ENCODE peak calls at places on chromosomes 12 and 14, in four cellular contexts. M, S, G and X are unnamed samples.
A peak's percentile ranks its signal among the peaks of the same experiment; 100 is the strongest.

GRCh38 chr12:89470741-89471504 is 53.7 kb downstream of the GALNT4 start:
- DNase-seq in M (no peak), S (no peak), G (no peak), X (no peak)

GRCh38 chr14:74940956-74941565 is 14.3 kb downstream of the PGF start:
- DNase-seq in M (no peak), S (no peak), G (no peak), X (peak; percentile 70)

GRCh38 chr14:71117839-71118743 is 210.8 kb downstream of the PCNX1 start:
- DNase-seq in M (no peak), S (no peak), G (no peak), X (no peak)

GRCh38 chr14:36976571-36977023 is 195.8 kb downstream of the SLC25A21 start:
- DNase-seq in M (no peak), S (no peak), G (peak; percentile 56), X (no peak)

GRCh38 chr12:46963977-46964376 is 115.4 kb upstream of the PCED1B start:
- DNase-seq in M (no peak), S (peak; percentile 79), G (no peak), X (no peak)

GRCh38 chr12:78081590-78082314 is 251.1 kb downstream of the NAV3 start:
- DNase-seq in M (no peak), S (no peak), G (no peak), X (no peak)

GRCh38 chr12:56104815-56105476 is 587 bp downstream of the PA2G4 start:
- DNase-seq in M (no peak), S (peak; percentile 55), G (no peak), X (peak; percentile 90)

GRCh38 chr12:93563807-93564538 is 8.5 kb upstream of the SOCS2 start:
- DNase-seq in M (no peak), S (no peak), G (peak; percentile 72), X (no peak)

GRCh38 chr14:20564501-20564997 is 3.7 kb upstream of the RNASE9 start:
- DNase-seq in M (no peak), S (no peak), G (peak; percentile 50), X (no peak)
- H3K4me1 ChIP-seq in M (no peaks in the 10 kb centered on the region), S (no peaks in the 10 kb centered on the region), G (peaks cover 7% of the 10 kb centered on the region), X (no peaks in the 10 kb centered on the region)

DNA sequence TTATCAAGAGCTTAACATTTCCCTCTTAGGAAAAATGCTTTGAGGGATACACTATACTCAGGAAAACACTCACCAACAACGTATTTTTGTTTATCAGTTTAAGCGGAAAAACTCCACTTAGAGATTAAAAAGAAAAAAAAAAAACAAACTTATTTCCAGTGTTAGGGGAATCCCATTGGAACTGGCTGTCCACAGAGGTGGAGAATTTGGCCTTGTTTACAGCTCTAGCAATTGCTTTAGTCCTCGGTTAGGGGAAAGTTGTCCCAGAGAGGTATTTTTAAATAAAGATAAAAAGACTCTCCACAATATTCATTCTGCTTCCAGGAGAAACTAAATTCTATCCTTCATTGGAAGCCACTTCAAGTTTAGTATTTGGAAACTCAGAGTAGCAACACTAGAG is 21.6 kb upstream of the BMP4 start:
- DNase-seq in M (no peak), S (no peak), G (no peak), X (no peak)
- H3K4me1 ChIP-seq in M (no peaks in the 10 kb centered on the region), S (peaks cover 15% of the 10 kb centered on the region), G (no peaks in the 10 kb centered on the region), X (no peaks in the 10 kb centered on the region)

DNA sequence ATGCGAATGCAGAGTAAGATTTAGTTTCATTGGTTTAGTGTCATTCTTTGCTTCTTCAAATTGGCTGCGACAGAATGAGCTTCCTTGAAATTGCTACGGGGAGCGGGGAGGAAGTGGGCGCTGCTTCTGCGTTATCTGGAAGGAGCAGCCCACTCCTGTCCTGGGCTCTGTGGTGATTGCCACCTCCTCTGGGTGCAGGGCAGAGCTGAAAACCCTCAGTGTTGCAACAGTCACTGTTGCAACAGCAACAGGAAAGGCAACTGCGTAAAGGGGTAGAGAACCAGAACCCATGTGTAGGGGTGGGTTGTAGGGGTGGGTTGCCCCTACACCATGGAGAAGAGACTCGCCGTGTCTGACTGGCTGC is 57.7 kb downstream of the MAX start:
- DNase-seq in M (peak; percentile 77), S (no peak), G (no peak), X (no peak)
- H3K4me1 ChIP-seq in M (peaks cover 12% of the 10 kb centered on the region), S (no peaks in the 10 kb centered on the region), G (no peaks in the 10 kb centered on the region), X (no peaks in the 10 kb centered on the region)

DNA sequence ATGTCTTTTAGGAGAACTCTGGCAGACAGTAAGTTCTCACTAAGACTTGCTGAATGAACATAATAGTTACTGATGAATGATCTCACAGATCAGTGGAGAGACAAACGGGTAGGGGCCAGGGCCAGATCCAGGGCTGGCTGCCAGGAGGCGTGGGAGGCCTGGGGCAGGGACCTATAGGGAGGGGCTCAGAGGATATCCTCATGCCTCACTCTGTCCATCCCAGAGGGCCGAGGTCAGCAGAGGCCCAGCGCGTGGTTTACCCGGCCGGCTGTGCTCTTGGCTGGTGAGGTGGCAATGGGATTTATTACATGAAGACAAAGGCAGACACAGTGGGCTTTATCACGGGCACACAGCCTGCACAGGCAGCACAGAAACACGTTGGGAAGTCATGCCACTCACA is 85.4 kb downstream of the CHGA start:
- DNase-seq in M (no peak), S (peak; percentile 74), G (no peak), X (no peak)
- H3K4me1 ChIP-seq in M (peaks cover 34% of the 10 kb centered on the region), S (peaks cover 31% of the 10 kb centered on the region), G (peaks cover 2% of the 10 kb centered on the region), X (peaks cover 25% of the 10 kb centered on the region)

GRCh38 chr14:101197595-101198397 is 294.3 kb upstream of the RTL1 start:
- DNase-seq in M (peak; percentile 49), S (peak; percentile 11), G (peak; percentile 24), X (peak; percentile 48)
- H3K4me1 ChIP-seq in M (no peaks in the 10 kb centered on the region), S (no peaks in the 10 kb centered on the region), G (no peaks in the 10 kb centered on the region), X (no peaks in the 10 kb centered on the region)

DNA sequence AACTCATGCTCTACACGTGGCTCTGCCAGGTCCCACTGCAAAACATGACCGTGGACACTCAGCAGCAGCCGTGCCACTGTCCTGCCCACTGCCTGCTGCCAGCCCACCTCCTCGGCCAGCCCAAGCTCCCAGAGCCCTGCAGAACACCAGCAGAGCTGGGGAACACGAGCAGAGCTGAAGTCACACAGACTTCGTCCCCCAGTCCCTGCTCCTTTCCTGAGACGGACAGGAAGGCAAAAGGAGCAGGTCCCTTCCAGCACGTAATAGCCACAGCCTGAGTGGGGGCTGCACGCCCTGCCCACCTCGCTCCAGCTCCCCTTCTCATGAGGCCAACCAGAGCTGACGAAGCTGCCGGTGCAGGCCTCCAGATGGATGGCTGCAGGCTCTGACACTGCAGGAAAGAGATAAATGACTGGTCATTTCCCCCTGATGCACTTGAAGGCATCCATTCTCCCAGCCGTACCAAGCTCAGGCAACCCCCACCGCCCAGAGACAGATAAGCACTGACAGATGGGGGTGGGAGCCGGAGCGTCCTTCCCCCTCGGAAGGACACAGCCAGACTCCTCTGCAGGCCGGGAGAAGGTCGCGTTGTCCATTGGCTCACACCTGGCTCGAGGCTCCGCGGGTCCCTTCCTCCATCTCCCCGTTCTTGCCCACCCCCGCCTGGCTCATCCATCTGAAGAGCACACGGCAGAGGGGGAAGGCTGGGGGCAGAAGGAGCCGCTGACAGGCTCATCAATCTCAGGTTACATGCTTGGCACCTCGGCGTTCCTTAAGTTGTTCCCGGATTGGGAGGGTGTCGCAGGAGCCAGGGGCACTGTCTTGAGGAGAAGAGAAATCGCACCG is 151.8 kb downstream of the DPF3 start:
- DNase-seq in M (no peak), S (peak; percentile 45), G (no peak), X (no peak)
- H3K4me1 ChIP-seq in M (no peaks in the 10 kb centered on the region), S (no peaks in the 10 kb centered on the region), G (no peaks in the 10 kb centered on the region), X (peaks cover 5% of the 10 kb centered on the region)